ENCODE peak calls at places on chromosomes 16 and 17, in seven cellular contexts. U, J, F, L, O, B and H are unnamed samples.
A peak's percentile ranks its signal among the peaks of the same experiment; 100 is the strongest.

GRCh38 chr16:3576211-3576610 is 992 bp downstream of the NLRC3 start:
- DNase-seq in U (no peak), J (no peak), F (no peak), L (no peak), O (no peak), B (no peak), H (no peak)

GRCh38 chr17:51734462-51734861 is 424.1 kb downstream of the CA10 start:
- DNase-seq in U (no peak), J (no peak), F (peak; percentile 8), L (peak; percentile 12), O (no peak), B (no peak), H (no peak)

GRCh38 chr16:83002351-83003334 is 375.9 kb downstream of the CDH13 start:
- DNase-seq in U (no peak), J (peak; percentile 54), F (no peak), L (no peak), O (no peak), B (no peak), H (no peak)

GRCh38 chr16:2752850-2753522 is 548 bp downstream of the SRRM2 start:
- DNase-seq in U (peak; percentile 88), J (peak; percentile 77), F (peak; percentile 67), L (peak; percentile 58), O (no peak), B (no peak), H (peak; percentile 78)

GRCh38 chr17:17315142-17315821 is 12.1 kb downstream of the NT5M start:
- DNase-seq in U (peak; percentile 25), J (no peak), F (no peak), L (no peak), O (no peak), B (peak; percentile 31), H (no peak)

GRCh38 chr17:45775576-45776011 is 8.5 kb upstream of the CRHR1 start:
- DNase-seq in U (no peak), J (no peak), F (no peak), L (no peak), O (no peak), B (no peak), H (no peak)

GRCh38 chr17:64653325-64653984 is 8.7 kb downstream of the SMURF2 start:
- DNase-seq in U (no peak), J (peak; percentile 43), F (no peak), L (no peak), O (no peak), B (no peak), H (no peak)

GRCh38 chr17:56737741-56738161 is 96.0 kb downstream of the C17orf67 start:
- DNase-seq in U (no peak), J (peak; percentile 82), F (no peak), L (no peak), O (no peak), B (no peak), H (no peak)

GRCh38 chr16:19210175-19210924 is 42.3 kb downstream of the SYT17 start:
- DNase-seq in U (no peak), J (peak; percentile 63), F (no peak), L (peak; percentile 27), O (no peak), B (no peak), H (no peak)

GRCh38 chr17:49583226-49583625 is 7.6 kb downstream of the NXPH3 start:
- DNase-seq in U (no peak), J (no peak), F (no peak), L (no peak), O (no peak), B (no peak), H (no peak)

GRCh38 chr16:20740007-20740883 is 1.4 kb downstream of the THUMPD1 start:
- DNase-seq in U (no peak), J (no peak), F (no peak), L (no peak), O (no peak), B (no peak), H (no peak)

GRCh38 chr16:78444-79145 is 570 bp downstream of the MPG start:
- DNase-seq in U (no peak), J (peak; percentile 52), F (no peak), L (no peak), O (no peak), B (peak; percentile 85), H (no peak)

GRCh38 chr16:4923853-4924252 is 13.1 kb downstream of the PPL start:
- DNase-seq in U (no peak), J (no peak), F (no peak), L (no peak), O (no peak), B (no peak), H (no peak)

GRCh38 chr17:18158022-18158600 is 25.5 kb upstream of the ALKBH5 start:
- DNase-seq in U (peak; percentile 99), J (peak; percentile 85), F (peak; percentile 89), L (peak; percentile 86), O (peak; percentile 88), B (peak; percentile 98), H (peak; percentile 96)

GRCh38 chr16:72936408-72936807 is 111.5 kb downstream of the ZFHX3 start:
- DNase-seq in U (no peak), J (no peak), F (no peak), L (no peak), O (no peak), B (no peak), H (no peak)

GRCh38 chr16:75116081-75116910 is at the start of gene LDHD:
- DNase-seq in U (peak; percentile 93), J (no peak), F (peak; percentile 79), L (peak; percentile 75), O (peak; percentile 59), B (peak; percentile 86), H (peak; percentile 90)

GRCh38 chr17:8162997-8163977 is 539 bp upstream of the VAMP2 start:
- DNase-seq in U (peak; percentile 49), J (no peak), F (peak; percentile 20), L (no peak), O (no peak), B (peak; percentile 87), H (no peak)

GRCh38 chr17:9244066-9245052 is 223.0 kb downstream of the NTN1 start:
- DNase-seq in U (no peak), J (peak; percentile 88), F (no peak), L (no peak), O (no peak), B (no peak), H (no peak)

GRCh38 chr16:48300391-48300856 is 53.1 kb upstream of the ABCC11 start:
- DNase-seq in U (no peak), J (peak; percentile 88), F (peak; percentile 45), L (peak; percentile 26), O (no peak), B (no peak), H (no peak)

GRCh38 chr17:46940692-46941404 is 17.9 kb downstream of the GOSR2 start:
- DNase-seq in U (peak; percentile 56), J (peak; percentile 60), F (peak; percentile 82), L (peak; percentile 66), O (no peak), B (peak; percentile 85), H (peak; percentile 81)

GRCh38 chr16:82240111-82240510 is 70.1 kb upstream of the MPHOSPH6 start:
- DNase-seq in U (no peak), J (peak; percentile 6), F (no peak), L (no peak), O (no peak), B (no peak), H (no peak)

GRCh38 chr17:20072692-20072992 is 63.5 kb downstream of the SPECC1 start:
- DNase-seq in U (no peak), J (no peak), F (no peak), L (no peak), O (no peak), B (no peak), H (no peak)

GRCh38 chr16:89951509-89951908 is 3.0 kb downstream of the DEF8 start:
- DNase-seq in U (no peak), J (no peak), F (no peak), L (no peak), O (no peak), B (no peak), H (no peak)
- H3K4me3 ChIP-seq in U (no peak overlapping the region), J (no peak overlapping the region), F (no peak overlapping the region), L (no peak overlapping the region), O (no peak overlapping the region), B (no peak overlapping the region), H (no peak overlapping the region)

GRCh38 chr17:15963670-15964110 is 18.8 kb downstream of the ADORA2B start:
- DNase-seq in U (no peak), J (peak; percentile 53), F (no peak), L (peak; percentile 96), O (no peak), B (no peak), H (no peak)
- H3K27ac ChIP-seq in U (no peak overlapping the region), J (peak overlapping the region; percentile 24), F (no peak overlapping the region), L (peak overlapping the region; percentile 92), O (no peak overlapping the region), B (no peak overlapping the region), H (no peak overlapping the region)

DNA sequence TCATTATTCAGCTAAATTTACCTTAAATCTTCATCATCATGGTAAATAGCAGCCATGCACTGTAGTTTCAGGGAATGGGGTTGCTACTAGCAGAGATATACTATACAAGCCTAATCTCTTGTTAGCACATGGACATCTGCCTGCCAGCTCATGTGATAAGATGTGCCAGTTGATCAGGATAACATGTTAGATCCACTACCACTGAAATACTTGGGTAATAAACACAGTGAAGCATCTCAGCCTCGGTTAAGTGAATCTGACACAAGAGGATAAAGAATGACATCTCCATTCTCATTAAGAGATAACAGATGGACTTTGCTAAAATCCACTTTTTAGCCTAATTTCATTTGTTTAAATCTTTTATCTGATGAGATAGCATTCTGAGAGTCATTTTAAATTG is 256.1 kb downstream of the CDH8 start:
- DNase-seq in U (no peak), J (no peak), F (no peak), L (no peak), O (no peak), B (no peak), H (no peak)
- H3K36me3 ChIP-seq in U (no peaks in the 10 kb centered on the region), J (no peaks in the 10 kb centered on the region), F (no peaks in the 10 kb centered on the region), L (no peaks in the 10 kb centered on the region), O (no peaks in the 10 kb centered on the region), B (no peaks in the 10 kb centered on the region), H (no peaks in the 10 kb centered on the region)

GRCh38 chr17:36932383-36933173 is 4.7 kb upstream of the LHX1 start:
- DNase-seq in U (no peak), J (no peak), F (no peak), L (no peak), O (no peak), B (no peak), H (no peak)
- H3K4me3 ChIP-seq in U (peak overlapping the region; percentile 34), J (no peak overlapping the region), F (no peak overlapping the region), L (no peak overlapping the region), O (peak overlapping the region; percentile 62), B (no peak overlapping the region), H (peak overlapping the region; percentile 12)

GRCh38 chr17:13931111-13931526 is 138.2 kb upstream of the COX10 start:
- DNase-seq in U (no peak), J (peak; percentile 19), F (peak; percentile 44), L (no peak), O (no peak), B (no peak), H (no peak)

GRCh38 chr17:13933597-13934276 is 135.6 kb upstream of the COX10 start:
- DNase-seq in U (no peak), J (no peak), F (no peak), L (no peak), O (no peak), B (no peak), H (no peak)

GRCh38 chr17:13931752-13932477 is 137.4 kb upstream of the COX10 start:
- DNase-seq in U (peak; percentile 86), J (peak; percentile 3), F (peak; percentile 33), L (no peak), O (no peak), B (peak; percentile 85), H (peak; percentile 91)
- H3K27ac ChIP-seq in U (peak overlapping the region; percentile 62), J (no peak overlapping the region), F (peak overlapping the region; percentile 38), L (no peak overlapping the region), O (no peak overlapping the region), B (no peak overlapping the region), H (peak overlapping the region; percentile 19)